ENCODE peak calls at places on chromosome 21, in five cellular contexts. R, V, Y, I and M are unnamed samples.

GRCh38 chr21:42572906-42573495 is 59.3 kb downstream of the SLC37A1 start:
- DNase-seq in R (no peak), V (no peak), Y (no peak), I (no peak), M (no peak)

GRCh38 chr21:34558960-34559631 is 47.1 kb upstream of the KCNE1 start:
- DNase-seq in R (no peak), V (no peak), Y (no peak), I (no peak), M (no peak)

GRCh38 chr21:45887121-45887611 is 94.4 kb upstream of the COL6A1 start:
- DNase-seq in R (no peak), V (no peak), Y (no peak), I (no peak), M (no peak)

GRCh38 chr21:44370027-44370735 is 16.8 kb downstream of the TRPM2 start:
- DNase-seq in R (no peak), V (no peak), Y (no peak), I (no peak), M (no peak)

GRCh38 chr21:39204134-39204533 is 20.9 kb upstream of the PSMG1 start:
- DNase-seq in R (no peak), V (no peak), Y (no peak), I (no peak), M (no peak)

GRCh38 chr21:45280969-45281368 is 6.7 kb downstream of the POFUT2 start:
- DNase-seq in R (no peak), V (no peak), Y (no peak), I (no peak), M (no peak)

GRCh38 chr21:35204125-35204524 is 155.0 kb upstream of the RUNX1 start:
- DNase-seq in R (no peak), V (no peak), Y (no peak), I (no peak), M (no peak)

GRCh38 chr21:26070822-26071425 is 99.6 kb downstream of the APP start:
- DNase-seq in R (no peak), V (peak; percentile 60), Y (peak; percentile 75), I (peak; percentile 1), M (no peak)

GRCh38 chr21:41428847-41429246 is 2.8 kb downstream of the MX1 start:
- DNase-seq in R (no peak), V (no peak), Y (no peak), I (no peak), M (no peak)

GRCh38 chr21:29114765-29115164 is 15.7 kb upstream of the MAP3K7CL start:
- DNase-seq in R (no peak), V (no peak), Y (no peak), I (no peak), M (no peak)

GRCh38 chr21:25999935-26000582 is 170.5 kb downstream of the APP start:
- DNase-seq in R (no peak), V (peak; percentile 68), Y (no peak), I (no peak), M (no peak)

GRCh38 chr21:18725653-18726052 is 322.1 kb upstream of the TMPRSS15 start:
- DNase-seq in R (no peak), V (no peak), Y (no peak), I (no peak), M (no peak)

GRCh38 chr21:33362044-33362555 is 37.3 kb downstream of the IFNAR1 start:
- DNase-seq in R (peak; percentile 51), V (peak; percentile 83), Y (peak; percentile 99), I (peak; percentile 35), M (peak; percentile 4)

GRCh38 chr21:42039911-42040351 is 29.8 kb upstream of the ZBTB21 start:
- DNase-seq in R (no peak), V (no peak), Y (no peak), I (no peak), M (no peak)

GRCh38 chr21:16194851-16195251 is 465.1 kb downstream of the USP25 start:
- DNase-seq in R (no peak), V (no peak), Y (peak; percentile 62), I (no peak), M (no peak)

GRCh38 chr21:36454079-36454478 is 25.8 kb downstream of the CLDN14 start:
- DNase-seq in R (no peak), V (no peak), Y (no peak), I (no peak), M (no peak)

GRCh38 chr21:26116456-26117011 is 54.0 kb downstream of the APP start:
- DNase-seq in R (no peak), V (no peak), Y (no peak), I (no peak), M (no peak)

GRCh38 chr21:26849428-26850115 is 4.4 kb upstream of the ADAMTS1 start:
- DNase-seq in R (no peak), V (peak; percentile 50), Y (peak; percentile 16), I (no peak), M (no peak)

GRCh38 chr21:42835211-42835610 is 44.1 kb downstream of the WDR4 start:
- DNase-seq in R (no peak), V (no peak), Y (no peak), I (no peak), M (no peak)

GRCh38 chr21:46156378-46156645 is 933 bp upstream of the FTCD start:
- DNase-seq in R (no peak), V (no peak), Y (no peak), I (no peak), M (no peak)

GRCh38 chr21:46442938-46443337 is 15.8 kb upstream of the DIP2A start:
- DNase-seq in R (no peak), V (no peak), Y (no peak), I (no peak), M (no peak)

GRCh38 chr21:46003575-46004007 is 22.0 kb downstream of the COL6A1 start:
- DNase-seq in R (no peak), V (no peak), Y (no peak), I (no peak), M (no peak)

GRCh38 chr21:7917729-7918128 is 2603.7 kb upstream of the TPTE start:
- DNase-seq in R (no peak), V (no peak), Y (no peak), I (no peak), M (no peak)

GRCh38 chr21:46550511-46550941 is 54.4 kb downstream of the S100B start:
- DNase-seq in R (peak; percentile 52), V (peak; percentile 76), Y (no peak), I (no peak), M (no peak)

GRCh38 chr21:25342811-25343210 is 264.5 kb downstream of the MRPL39 start:
- DNase-seq in R (no peak), V (no peak), Y (no peak), I (no peak), M (no peak)

GRCh38 chr21:44644878-44645277 is 1.3 kb upstream of the KRTAP10-11 start:
- DNase-seq in R (no peak), V (no peak), Y (no peak), I (no peak), M (no peak)

GRCh38 chr21:45863751-45864150 is 117.8 kb upstream of the COL6A1 start:
- DNase-seq in R (no peak), V (no peak), Y (no peak), I (no peak), M (no peak)

GRCh38 chr21:29443398-29444010 is 144.8 kb downstream of the BACH1 start:
- DNase-seq in R (no peak), V (no peak), Y (no peak), I (no peak), M (no peak)

GRCh38 chr21:21052672-21053071 is 54.5 kb downstream of the NCAM2 start:
- DNase-seq in R (no peak), V (no peak), Y (no peak), I (no peak), M (no peak)

GRCh38 chr21:33478858-33479678 is 706 bp downstream of the TMEM50B start:
- DNase-seq in R (peak; percentile 31), V (peak; percentile 50), Y (no peak), I (peak; percentile 23), M (no peak)